ENCODE peak calls at places on chromosomes 16 and 17, in eight cellular contexts. Y is heart right ventricle, A is GM23338, O is cardiac fibroblast, F is lower lobe of right lung, P is fibroblast of lung, B is IMR-90, G is upper lobe of right lung. L is an unnamed sample.
A peak's percentile ranks its signal among the peaks of the same experiment; 100 is the strongest.

GRCh38 chr17:59074494-59074893 is 32.2 kb downstream of the TRIM37 start:
- DNase-seq in Y (no peak), A (no peak), O (peak; percentile 69), F (no peak), P (peak; percentile 28), B (peak; percentile 81), G (no peak), L (peak; percentile 57)

GRCh38 chr17:31433091-31433790 is 41.8 kb downstream of the RAB11FIP4 start:
- DNase-seq in Y (no peak), A (no peak), O (no peak), F (no peak), P (no peak), B (no peak), G (no peak), L (no peak)

GRCh38 chr16:57167951-57168350 is 17.9 kb downstream of the PSME3IP1 start:
- DNase-seq in Y (no peak), A (peak; percentile 63), O (peak; percentile 88), F (no peak), P (peak; percentile 87), B (peak; percentile 83), G (no peak), L (peak; percentile 82)

GRCh38 chr17:44751806-44752205 is 7.0 kb upstream of the ADAM11 start:
- DNase-seq in Y (no peak), A (no peak), O (no peak), F (no peak), P (no peak), B (no peak), G (no peak), L (no peak)

GRCh38 chr17:77115510-77115909 is 25.3 kb upstream of the SEC14L1 start:
- DNase-seq in Y (no peak), A (no peak), O (peak; percentile 77), F (no peak), P (no peak), B (no peak), G (no peak), L (peak; percentile 69)

GRCh38 chr17:7004398-7005253 is 7.8 kb upstream of the RNASEK start:
- DNase-seq in Y (no peak), A (peak; percentile 87), O (peak; percentile 62), F (no peak), P (peak; percentile 64), B (peak; percentile 54), G (no peak), L (peak; percentile 51)

GRCh38 chr17:17938388-17939107 is 33.7 kb downstream of the TOM1L2 start:
- DNase-seq in Y (no peak), A (no peak), O (no peak), F (no peak), P (no peak), B (no peak), G (no peak), L (peak; percentile 51)

GRCh38 chr16:49696414-49697101 is 159.4 kb downstream of the ZNF423 start:
- DNase-seq in Y (no peak), A (peak; percentile 77), O (no peak), F (no peak), P (no peak), B (no peak), G (no peak), L (no peak)

GRCh38 chr17:4788807-4789700 is at the start of gene GLTPD2:
- DNase-seq in Y (no peak), A (peak; percentile 46), O (no peak), F (no peak), P (no peak), B (no peak), G (no peak), L (no peak)

GRCh38 chr16:89606006-89606405 is 7.4 kb upstream of the DPEP1 start:
- DNase-seq in Y (no peak), A (no peak), O (no peak), F (no peak), P (no peak), B (no peak), G (no peak), L (no peak)

GRCh38 chr16:66250686-66251405 is 115.6 kb upstream of the CDH5 start:
- DNase-seq in Y (peak; percentile 78), A (peak; percentile 8), O (peak; percentile 98), F (peak; percentile 61), P (peak; percentile 82), B (peak; percentile 73), G (peak; percentile 68), L (peak; percentile 78)

GRCh38 chr17:27566673-27567562 is 64.1 kb upstream of the LGALS9 start:
- DNase-seq in Y (no peak), A (no peak), O (peak; percentile 34), F (no peak), P (no peak), B (peak; percentile 64), G (no peak), L (no peak)

GRCh38 chr17:2613089-2613808 is 19.8 kb downstream of the PAFAH1B1 start:
- DNase-seq in Y (no peak), A (no peak), O (no peak), F (no peak), P (no peak), B (no peak), G (no peak), L (no peak)

GRCh38 chr17:2025622-2026309 is 632 bp upstream of the RTN4RL1 start:
- DNase-seq in Y (peak; percentile 78), A (peak; percentile 78), O (peak; percentile 68), F (peak; percentile 78), P (peak; percentile 72), B (peak; percentile 57), G (peak; percentile 88), L (peak; percentile 68)

DNA sequence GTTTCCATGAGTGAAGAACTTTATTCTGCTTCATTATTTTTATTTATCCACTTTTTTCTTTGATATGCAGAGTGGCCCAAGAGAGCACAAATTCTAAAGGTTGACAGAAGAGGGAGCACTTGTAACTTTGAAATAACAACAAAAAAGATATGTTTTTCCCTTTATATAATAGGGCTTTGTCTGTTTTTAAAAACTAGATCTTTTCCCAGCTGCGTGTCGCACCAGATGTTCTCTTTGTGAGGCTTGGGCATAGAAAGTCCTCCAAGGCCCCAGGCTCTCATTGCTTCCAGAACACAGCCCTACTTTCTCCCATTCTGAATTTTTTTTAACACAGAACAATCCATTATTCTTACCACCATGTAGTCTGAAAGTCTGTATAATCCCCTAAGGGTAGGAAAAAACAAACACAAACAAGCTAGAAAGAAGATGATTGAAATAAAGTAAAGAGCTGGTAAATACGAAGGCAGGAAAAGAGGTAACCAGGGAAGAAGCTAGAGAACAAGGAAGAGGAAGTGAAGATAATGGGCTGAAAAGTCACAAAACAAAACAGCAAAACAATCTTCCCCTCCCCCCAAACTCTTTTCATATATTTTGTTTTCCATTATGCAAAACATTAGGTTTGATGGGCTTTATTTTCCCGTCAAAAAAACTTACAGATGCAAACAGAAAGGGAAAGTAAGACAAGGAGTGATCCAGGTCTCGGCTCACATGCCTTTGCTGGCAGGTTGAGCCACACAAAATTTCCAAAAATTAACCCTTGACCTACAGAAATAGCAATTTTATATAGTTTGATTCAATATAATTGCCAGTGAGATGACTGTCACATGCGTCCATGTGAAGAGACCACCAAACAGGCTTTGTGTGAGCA is 160.3 kb downstream of the ABCA8 start:
- DNase-seq in Y (no peak), A (peak; percentile 11), O (peak; percentile 81), F (no peak), P (peak; percentile 81), B (peak; percentile 60), G (no peak), L (peak; percentile 75)
- H3K4me3 ChIP-seq in Y (no peak overlapping the region), A (no peak overlapping the region), O (no peak overlapping the region), F (peak overlapping the region; percentile 34), P (no peak overlapping the region), B (no peak overlapping the region), G (peak overlapping the region; percentile 27), L (no peak overlapping the region)

DNA sequence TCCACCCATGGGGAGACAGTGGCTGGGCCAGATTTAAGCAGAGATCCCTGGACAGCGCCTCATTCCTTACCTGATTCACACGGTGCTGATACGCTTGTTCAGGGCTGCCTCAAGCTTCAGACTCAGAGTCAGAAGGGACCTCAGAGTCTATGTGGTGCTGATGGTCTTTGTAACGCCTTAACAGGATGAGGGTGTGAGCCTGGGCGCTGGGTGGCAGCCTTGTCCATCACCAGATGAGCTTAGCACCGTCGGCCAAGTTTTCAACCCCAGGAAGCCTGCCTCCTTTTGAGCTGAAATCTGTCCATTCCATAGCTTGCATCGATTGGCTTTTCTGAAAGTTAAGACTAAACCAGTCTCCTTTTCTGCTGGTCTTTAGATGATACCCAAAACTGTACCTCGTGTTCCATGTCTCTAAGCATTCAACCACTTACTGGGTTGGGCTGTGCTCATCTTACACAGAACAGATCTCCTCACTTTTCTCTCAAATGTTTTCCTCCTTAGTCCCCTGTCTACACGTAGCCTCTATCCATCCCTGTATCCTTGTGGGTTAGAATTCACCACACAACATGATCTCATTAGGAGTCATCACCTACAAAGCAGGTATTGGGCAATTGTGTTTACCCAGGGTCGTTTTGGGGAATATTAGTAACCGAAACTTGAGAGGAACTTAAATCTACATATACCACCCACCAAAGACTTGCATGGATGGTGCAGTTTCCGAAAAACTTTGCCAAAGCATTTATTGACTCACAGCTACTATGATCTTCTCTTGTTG is 573.4 kb downstream of the CDH13 start:
- DNase-seq in Y (peak; percentile 11), A (peak; percentile 17), O (peak; percentile 27), F (no peak), P (no peak), B (peak; percentile 22), G (no peak), L (no peak)
- TF ChIP-seq CTCF in Y (peak; percentile 46), A (no peak), O (no peak), F (no peak), P (no peak), B (no peak), G (no peak), L (no peak)

DNA sequence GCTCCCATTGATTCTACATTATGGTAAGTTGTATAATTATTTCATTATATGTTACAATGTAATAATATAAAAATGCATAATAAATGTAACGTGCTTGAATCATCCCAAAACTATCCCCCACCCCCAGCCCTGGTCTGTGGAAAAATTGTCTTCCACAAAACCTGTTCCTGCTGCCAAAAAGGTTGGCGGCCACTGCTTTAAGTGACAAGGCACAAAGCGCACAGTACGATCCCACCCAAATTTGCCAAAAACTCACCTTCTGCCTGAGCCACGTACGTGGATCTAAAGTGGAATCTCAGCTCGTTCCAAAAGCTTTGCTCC is 14.5 kb downstream of the CYB561 start:
- DNase-seq in Y (no peak), A (no peak), O (no peak), F (no peak), P (no peak), B (no peak), G (peak; percentile 45), L (no peak)
- H3K4me3 ChIP-seq in Y (no peak overlapping the region), A (no peak overlapping the region), O (no peak overlapping the region), F (no peak overlapping the region), P (no peak overlapping the region), B (no peak overlapping the region), G (no peak overlapping the region), L (no peak overlapping the region)

DNA sequence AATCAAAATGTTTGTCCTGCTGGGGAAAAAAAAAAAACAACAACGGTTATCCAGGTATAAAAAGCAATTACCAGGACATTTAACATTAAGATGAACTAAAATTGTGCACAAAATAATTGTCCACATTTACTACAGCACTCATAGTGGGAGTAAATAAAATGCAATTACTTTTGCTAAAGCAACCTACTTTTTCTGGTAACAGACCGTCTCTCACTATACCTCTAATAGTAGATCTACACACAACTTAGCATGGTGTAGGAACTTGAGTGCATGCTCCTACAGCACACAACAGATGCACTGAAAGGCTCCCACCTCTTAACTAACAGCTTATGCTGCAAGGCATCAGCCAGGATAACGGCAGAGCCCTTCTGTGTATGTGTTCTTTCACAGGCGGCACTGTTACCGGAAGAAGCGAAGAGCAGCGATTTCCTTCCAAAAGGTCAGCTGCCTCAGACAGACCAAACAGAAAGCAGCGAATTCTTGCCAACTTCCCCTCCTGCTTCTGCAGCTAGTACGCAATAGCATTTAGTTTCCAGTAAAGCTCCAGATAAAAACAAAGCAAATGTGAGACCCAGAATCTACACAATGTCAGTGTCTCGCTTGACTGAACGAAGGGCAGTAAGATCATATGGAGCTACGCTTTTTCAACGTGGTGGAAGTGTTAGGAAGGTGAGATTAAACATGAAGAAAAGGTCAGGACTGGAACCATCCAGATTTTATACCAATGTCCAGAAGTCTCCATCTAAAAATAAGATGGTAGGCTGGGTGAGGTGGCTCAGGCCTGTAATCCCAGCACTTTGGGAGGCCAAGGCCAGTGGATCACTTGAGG is 27.6 kb downstream of the STAT5B start:
- DNase-seq in Y (peak; percentile 38), A (peak; percentile 32), O (peak; percentile 99), F (peak; percentile 75), P (peak; percentile 97), B (peak; percentile 93), G (no peak), L (peak; percentile 98)
- TF ChIP-seq CTCF in Y (peak; percentile 20), A (no peak), O (no peak), F (no peak), P (peak; percentile 11), B (no peak), G (no peak), L (no peak)